ENCODE peak calls at places on chromosomes 4 and X, in seven cellular contexts. One of them, this sample, is unnamed.

GRCh38 chr4:1194028-1194900 is 21.9 kb upstream of the SPON2 start:
- DNase-seq in H9: peak; percentile 62
- DNase-seq in neuronal stem cell: no peak
- DNase-seq in mesendoderm: no peak
- DNase-seq in trophoblast cell: peak; percentile 17
- DNase-seq in mesenchymal stem cell: peak; percentile 45
- DNase-seq in H1: peak; percentile 52
- DNase-seq in this sample: peak; percentile 49

GRCh38 chr4:129092636-129093172 is 635 bp downstream of the SCLT1 start:
- DNase-seq in H1: no peak
- DNase-seq in mesenchymal stem cell: peak; percentile 52
- DNase-seq in trophoblast cell: peak; percentile 19
- DNase-seq in mesendoderm: no peak
- DNase-seq in H9: no peak
- DNase-seq in neuronal stem cell: no peak
- DNase-seq in this sample: peak; percentile 28

GRCh38 chr4:158253350-158253980 is 43.2 kb downstream of the TMEM144 start:
- DNase-seq in trophoblast cell: peak; percentile 87
- DNase-seq in H9: no peak
- DNase-seq in H1: no peak
- DNase-seq in mesenchymal stem cell: peak; percentile 55
- DNase-seq in neuronal stem cell: peak; percentile 42
- DNase-seq in mesendoderm: peak; percentile 58
- DNase-seq in this sample: peak; percentile 63

GRCh38 chrX:104351173-104351769 is 96.5 kb upstream of the ESX1 start:
- DNase-seq in trophoblast cell: peak; percentile 64
- DNase-seq in H9: no peak
- DNase-seq in neuronal stem cell: no peak
- DNase-seq in mesendoderm: peak; percentile 41
- DNase-seq in H1: no peak
- DNase-seq in mesenchymal stem cell: peak; percentile 86
- DNase-seq in this sample: peak; percentile 82

GRCh38 chr4:38145741-38146140 is 185.5 kb downstream of the PTTG2 start:
- DNase-seq in mesendoderm: no peak
- DNase-seq in H1: no peak
- DNase-seq in H9: no peak
- DNase-seq in neuronal stem cell: no peak
- DNase-seq in mesenchymal stem cell: peak; percentile 99
- DNase-seq in trophoblast cell: peak; percentile 77
- DNase-seq in this sample: peak; percentile 98

GRCh38 chr4:51998837-51999236 is 21.3 kb downstream of the LRRC66 start:
- DNase-seq in H1: no peak
- DNase-seq in trophoblast cell: no peak
- DNase-seq in neuronal stem cell: no peak
- DNase-seq in mesenchymal stem cell: no peak
- DNase-seq in mesendoderm: no peak
- DNase-seq in H9: no peak
- DNase-seq in this sample: no peak

GRCh38 chr4:153257966-153258365 is 53.7 kb downstream of the TRIM2 start:
- DNase-seq in H1: no peak
- DNase-seq in mesendoderm: peak; percentile 74
- DNase-seq in H9: peak; percentile 39
- DNase-seq in neuronal stem cell: no peak
- DNase-seq in trophoblast cell: no peak
- DNase-seq in mesenchymal stem cell: no peak
- DNase-seq in this sample: no peak

GRCh38 chrX:22541926-22542325 is 269.2 kb downstream of the CBLL2 start:
- DNase-seq in trophoblast cell: no peak
- DNase-seq in mesenchymal stem cell: no peak
- DNase-seq in H9: no peak
- DNase-seq in neuronal stem cell: no peak
- DNase-seq in H1: no peak
- DNase-seq in mesendoderm: no peak
- DNase-seq in this sample: no peak

GRCh38 chr4:177699365-177700213 is 257.4 kb upstream of the AGA start:
- DNase-seq in trophoblast cell: no peak
- DNase-seq in mesendoderm: no peak
- DNase-seq in H9: no peak
- DNase-seq in neuronal stem cell: no peak
- DNase-seq in mesenchymal stem cell: peak; percentile 6
- DNase-seq in H1: no peak
- DNase-seq in this sample: peak; percentile 73

GRCh38 chr4:152536545-152537182 is 772 bp upstream of the FBXW7 start:
- DNase-seq in mesendoderm: no peak
- DNase-seq in H1: no peak
- DNase-seq in neuronal stem cell: no peak
- DNase-seq in mesenchymal stem cell: peak; percentile 61
- DNase-seq in H9: no peak
- DNase-seq in trophoblast cell: no peak
- DNase-seq in this sample: peak; percentile 37

GRCh38 chr4:16297003-16297402 is 70.7 kb upstream of the TAPT1 start:
- DNase-seq in mesenchymal stem cell: peak; percentile 8
- DNase-seq in H9: no peak
- DNase-seq in mesendoderm: no peak
- DNase-seq in H1: no peak
- DNase-seq in trophoblast cell: no peak
- DNase-seq in neuronal stem cell: no peak
- DNase-seq in this sample: no peak

GRCh38 chrX:479273-479981 is 92.7 kb upstream of the PPP2R3B start:
- DNase-seq in H9: no peak
- DNase-seq in trophoblast cell: no peak
- DNase-seq in neuronal stem cell: no peak
- DNase-seq in mesendoderm: no peak
- DNase-seq in mesenchymal stem cell: no peak
- DNase-seq in H1: no peak
- DNase-seq in this sample: no peak

GRCh38 chr4:73844352-73844751 is 7.9 kb downstream of the CXCL6 start:
- DNase-seq in H9: no peak
- DNase-seq in trophoblast cell: no peak
- DNase-seq in mesenchymal stem cell: no peak
- DNase-seq in mesendoderm: peak; percentile 56
- DNase-seq in neuronal stem cell: no peak
- DNase-seq in H1: no peak
- DNase-seq in this sample: peak; percentile 66

GRCh38 chr4:1447676-1448588 is 41.7 kb upstream of the NKX1-1 start:
- DNase-seq in mesenchymal stem cell: no peak
- DNase-seq in trophoblast cell: no peak
- DNase-seq in H1: no peak
- DNase-seq in H9: no peak
- DNase-seq in neuronal stem cell: no peak
- DNase-seq in mesendoderm: no peak
- DNase-seq in this sample: no peak

GRCh38 chr4:6873792-6874461 is 35.7 kb upstream of the TBC1D14 start:
- DNase-seq in H9: peak; percentile 75
- DNase-seq in trophoblast cell: peak; percentile 86
- DNase-seq in mesendoderm: peak; percentile 70
- DNase-seq in H1: peak; percentile 82
- DNase-seq in neuronal stem cell: peak; percentile 39
- DNase-seq in mesenchymal stem cell: peak; percentile 67
- DNase-seq in this sample: peak; percentile 62

GRCh38 chrX:41922694-41923171 is 621 bp downstream of the CASK start:
- DNase-seq in H9: peak; percentile 42
- DNase-seq in H1: peak; percentile 49
- DNase-seq in neuronal stem cell: no peak
- DNase-seq in mesendoderm: peak; percentile 30
- DNase-seq in trophoblast cell: peak; percentile 10
- DNase-seq in mesenchymal stem cell: peak; percentile 33
- DNase-seq in this sample: no peak

GRCh38 chr4:86306816-86307215 is 53.0 kb downstream of the MAPK10 start:
- DNase-seq in neuronal stem cell: no peak
- DNase-seq in mesenchymal stem cell: peak; percentile 5
- DNase-seq in H9: no peak
- DNase-seq in mesendoderm: no peak
- DNase-seq in trophoblast cell: no peak
- DNase-seq in H1: no peak
- DNase-seq in this sample: peak; percentile 83

GRCh38 chrX:150544222-150544787 is 24.1 kb upstream of the MTM1 start:
- DNase-seq in trophoblast cell: peak; percentile 9
- DNase-seq in H1: no peak
- DNase-seq in mesenchymal stem cell: no peak
- DNase-seq in neuronal stem cell: no peak
- DNase-seq in H9: peak; percentile 70
- DNase-seq in mesendoderm: peak; percentile 74
- DNase-seq in this sample: no peak

GRCh38 chrX:108131471-108131870 is 39.9 kb downstream of the ATG4A start:
- DNase-seq in mesendoderm: peak; percentile 11
- DNase-seq in mesenchymal stem cell: no peak
- DNase-seq in neuronal stem cell: no peak
- DNase-seq in H1: no peak
- DNase-seq in trophoblast cell: peak; percentile 64
- DNase-seq in H9: no peak
- DNase-seq in this sample: peak; percentile 42

GRCh38 chr4:23827971-23828680 is 61.7 kb downstream of the PPARGC1A start:
- DNase-seq in mesenchymal stem cell: peak; percentile 70
- DNase-seq in H9: no peak
- DNase-seq in trophoblast cell: no peak
- DNase-seq in H1: no peak
- DNase-seq in neuronal stem cell: no peak
- DNase-seq in mesendoderm: no peak
- DNase-seq in this sample: peak; percentile 36

GRCh38 chr4:183823394-183823793 is 81.7 kb upstream of the STOX2 start:
- DNase-seq in H1: no peak
- DNase-seq in mesenchymal stem cell: peak; percentile 65
- DNase-seq in H9: no peak
- DNase-seq in mesendoderm: peak; percentile 59
- DNase-seq in trophoblast cell: peak; percentile 97
- DNase-seq in neuronal stem cell: no peak
- DNase-seq in this sample: peak; percentile 41

GRCh38 chr4:7185487-7186030 is 6.8 kb upstream of the SORCS2 start:
- DNase-seq in H1: no peak
- DNase-seq in trophoblast cell: no peak
- DNase-seq in neuronal stem cell: no peak
- DNase-seq in mesendoderm: no peak
- DNase-seq in H9: no peak
- DNase-seq in mesenchymal stem cell: no peak
- DNase-seq in this sample: no peak

GRCh38 chr4:53962516-53963225 is 101.7 kb downstream of the CHIC2 start:
- DNase-seq in mesenchymal stem cell: peak; percentile 50
- DNase-seq in trophoblast cell: no peak
- DNase-seq in H9: no peak
- DNase-seq in neuronal stem cell: peak; percentile 23
- DNase-seq in mesendoderm: peak; percentile 59
- DNase-seq in H1: no peak
- DNase-seq in this sample: peak; percentile 90

GRCh38 chr4:23819041-23819511 is 70.8 kb downstream of the PPARGC1A start:
- DNase-seq in H9: no peak
- DNase-seq in mesendoderm: peak; percentile 64
- DNase-seq in trophoblast cell: peak; percentile 55
- DNase-seq in neuronal stem cell: no peak
- DNase-seq in mesenchymal stem cell: peak; percentile 68
- DNase-seq in H1: no peak
- DNase-seq in this sample: peak; percentile 45

DNA sequence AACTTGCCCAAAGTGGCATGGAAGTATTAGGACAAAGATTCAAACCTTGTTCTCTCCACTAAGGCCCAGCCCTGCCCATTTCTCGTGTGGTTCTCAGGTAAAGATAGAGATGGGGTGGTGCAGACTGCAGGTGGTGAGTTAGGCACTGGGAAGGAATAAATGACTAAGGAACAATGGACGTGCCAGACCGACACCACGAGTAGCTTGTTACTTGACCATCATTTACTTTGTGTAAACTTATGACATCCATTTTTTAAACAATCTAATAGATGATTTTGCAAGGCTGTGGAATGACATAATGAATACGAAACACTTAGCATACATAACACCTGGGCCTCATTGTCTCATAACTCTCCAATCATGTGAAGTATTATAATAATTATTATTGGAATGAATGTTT is 137.3 kb upstream of the CPEB2 start:
- DNase-seq in neuronal stem cell: no peak
- DNase-seq in trophoblast cell: no peak
- DNase-seq in mesenchymal stem cell: no peak
- DNase-seq in mesendoderm: no peak
- DNase-seq in H1: no peak
- DNase-seq in H9: no peak
- DNase-seq in this sample: no peak
- H3K23ac ChIP-seq in neuronal stem cell: no peak overlapping the region
- H3K23ac ChIP-seq in trophoblast cell: no peak overlapping the region
- H3K23ac ChIP-seq in mesenchymal stem cell: no peak overlapping the region
- H3K23ac ChIP-seq in mesendoderm: no peak overlapping the region
- H3K23ac ChIP-seq in H1: no peak overlapping the region
- H3K23ac ChIP-seq in H9: no peak overlapping the region
- H3K23ac ChIP-seq in this sample: no peak overlapping the region

GRCh38 chr4:19213388-19213787 is 1038.3 kb upstream of the SLIT2 start:
- DNase-seq in trophoblast cell: no peak
- DNase-seq in mesendoderm: no peak
- DNase-seq in mesenchymal stem cell: peak; percentile 34
- DNase-seq in H1: no peak
- DNase-seq in H9: no peak
- DNase-seq in neuronal stem cell: peak; percentile 36
- DNase-seq in this sample: peak; percentile 54
- H3K23ac ChIP-seq in trophoblast cell: no peak overlapping the region
- H3K23ac ChIP-seq in mesendoderm: no peak overlapping the region
- H3K23ac ChIP-seq in mesenchymal stem cell: no peak overlapping the region
- H3K23ac ChIP-seq in H1: no peak overlapping the region
- H3K23ac ChIP-seq in H9: no peak overlapping the region
- H3K23ac ChIP-seq in neuronal stem cell: no peak overlapping the region
- H3K23ac ChIP-seq in this sample: no peak overlapping the region

GRCh38 chrX:9388450-9388849 is 76.4 kb upstream of the TBL1X start:
- DNase-seq in mesenchymal stem cell: no peak
- DNase-seq in H9: no peak
- DNase-seq in trophoblast cell: no peak
- DNase-seq in mesendoderm: no peak
- DNase-seq in neuronal stem cell: no peak
- DNase-seq in H1: no peak
- DNase-seq in this sample: no peak
- H3K23ac ChIP-seq in mesenchymal stem cell: no peak overlapping the region
- H3K23ac ChIP-seq in H9: no peak overlapping the region
- H3K23ac ChIP-seq in trophoblast cell: no peak overlapping the region
- H3K23ac ChIP-seq in mesendoderm: no peak overlapping the region
- H3K23ac ChIP-seq in neuronal stem cell: no peak overlapping the region
- H3K23ac ChIP-seq in H1: no peak overlapping the region
- H3K23ac ChIP-seq in this sample: no peak overlapping the region

GRCh38 chrX:68936608-68937007 is 107.8 kb downstream of the EFNB1 start:
- DNase-seq in neuronal stem cell: no peak
- DNase-seq in mesenchymal stem cell: peak; percentile 91
- DNase-seq in mesendoderm: no peak
- DNase-seq in trophoblast cell: peak; percentile 44
- DNase-seq in H9: no peak
- DNase-seq in H1: no peak
- DNase-seq in this sample: peak; percentile 92
- H3K23ac ChIP-seq in neuronal stem cell: no peak overlapping the region
- H3K23ac ChIP-seq in mesenchymal stem cell: no peak overlapping the region
- H3K23ac ChIP-seq in mesendoderm: no peak overlapping the region
- H3K23ac ChIP-seq in trophoblast cell: no peak overlapping the region
- H3K23ac ChIP-seq in H9: no peak overlapping the region
- H3K23ac ChIP-seq in H1: no peak overlapping the region
- H3K23ac ChIP-seq in this sample: no peak overlapping the region

GRCh38 chrX:43716144-43716543 is 60.0 kb downstream of the MAOA start:
- DNase-seq in mesenchymal stem cell: no peak
- DNase-seq in mesendoderm: no peak
- DNase-seq in H1: no peak
- DNase-seq in trophoblast cell: peak; percentile 80
- DNase-seq in H9: no peak
- DNase-seq in neuronal stem cell: no peak
- DNase-seq in this sample: no peak
- H3K23ac ChIP-seq in mesenchymal stem cell: no peak overlapping the region
- H3K23ac ChIP-seq in mesendoderm: no peak overlapping the region
- H3K23ac ChIP-seq in H1: no peak overlapping the region
- H3K23ac ChIP-seq in trophoblast cell: no peak overlapping the region
- H3K23ac ChIP-seq in H9: no peak overlapping the region
- H3K23ac ChIP-seq in neuronal stem cell: no peak overlapping the region
- H3K23ac ChIP-seq in this sample: no peak overlapping the region

GRCh38 chr4:110202024-110202423 is 3.6 kb upstream of the ELOVL6 start:
- DNase-seq in neuronal stem cell: no peak
- DNase-seq in mesenchymal stem cell: no peak
- DNase-seq in H9: no peak
- DNase-seq in H1: no peak
- DNase-seq in trophoblast cell: no peak
- DNase-seq in mesendoderm: no peak
- DNase-seq in this sample: no peak
- H3K23ac ChIP-seq in neuronal stem cell: no peak overlapping the region
- H3K23ac ChIP-seq in mesenchymal stem cell: no peak overlapping the region
- H3K23ac ChIP-seq in H9: no peak overlapping the region
- H3K23ac ChIP-seq in H1: no peak overlapping the region
- H3K23ac ChIP-seq in trophoblast cell: no peak overlapping the region
- H3K23ac ChIP-seq in mesendoderm: no peak overlapping the region
- H3K23ac ChIP-seq in this sample: no peak overlapping the region

This sample was measured in IMR-90.